ENCODE peak calls at places on chromosome 6, in ten cellular contexts. A, Z, J, V, X, N, Q, G, E and D are unnamed samples.

GRCh38 chr6:56753801-56754200 is 111.1 kb upstream of the DST start:
- DNase-seq in A (no peak), Z (no peak), J (no peak), V (no peak), X (no peak), N (no peak), Q (no peak), G (no peak), E (no peak), D (no peak)

GRCh38 chr6:157280153-157280552 is 43.2 kb downstream of the TMEM242 start:
- DNase-seq in A (no peak), Z (no peak), J (no peak), V (no peak), X (peak; percentile 48), N (no peak), Q (no peak), G (no peak), E (no peak), D (no peak)

GRCh38 chr6:46484081-46484820 is 7.0 kb downstream of the RCAN2 start:
- DNase-seq in A (no peak), Z (no peak), J (peak; percentile 78), V (no peak), X (no peak), N (no peak), Q (no peak), G (no peak), E (no peak), D (no peak)

GRCh38 chr6:154370545-154370944 is 13.9 kb upstream of the IPCEF1 start:
- DNase-seq in A (no peak), Z (no peak), J (no peak), V (no peak), X (peak; percentile 45), N (peak; percentile 58), Q (peak; percentile 15), G (peak; percentile 71), E (no peak), D (no peak)

GRCh38 chr6:113909224-113909856 is 52.2 kb downstream of the MARCKS start:
- DNase-seq in A (no peak), Z (no peak), J (no peak), V (no peak), X (peak; percentile 89), N (peak; percentile 79), Q (peak; percentile 43), G (peak; percentile 76), E (no peak), D (no peak)

GRCh38 chr6:130617658-130618057 is 209.5 kb upstream of the SMLR1 start:
- DNase-seq in A (no peak), Z (no peak), J (no peak), V (no peak), X (no peak), N (no peak), Q (no peak), G (no peak), E (no peak), D (no peak)

GRCh38 chr6:36627141-36627540 is 33.0 kb downstream of the SRSF3 start:
- DNase-seq in A (no peak), Z (no peak), J (peak; percentile 20), V (peak; percentile 9), X (no peak), N (no peak), Q (no peak), G (no peak), E (no peak), D (no peak)

GRCh38 chr6:140494321-140495085 is 1120.1 kb upstream of the CITED2 start:
- DNase-seq in A (no peak), Z (no peak), J (no peak), V (no peak), X (no peak), N (no peak), Q (no peak), G (no peak), E (no peak), D (no peak)

GRCh38 chr6:53056273-53056672 is 8.9 kb upstream of the FBXO9 start:
- DNase-seq in A (no peak), Z (no peak), J (no peak), V (no peak), X (no peak), N (no peak), Q (no peak), G (no peak), E (no peak), D (no peak)

GRCh38 chr6:130761286-130761685 is 65.9 kb upstream of the SMLR1 start:
- DNase-seq in A (no peak), Z (no peak), J (no peak), V (no peak), X (no peak), N (no peak), Q (no peak), G (no peak), E (no peak), D (no peak)

GRCh38 chr6:50062051-50062450 is 12.3 kb upstream of the DEFB112 start:
- DNase-seq in A (no peak), Z (no peak), J (no peak), V (no peak), X (peak; percentile 52), N (peak; percentile 0), Q (no peak), G (peak; percentile 1), E (no peak), D (no peak)

GRCh38 chr6:11975353-11975977 is 36.6 kb upstream of the HIVEP1 start:
- DNase-seq in A (no peak), Z (no peak), J (no peak), V (no peak), X (no peak), N (no peak), Q (no peak), G (no peak), E (no peak), D (peak; percentile 54)

GRCh38 chr6:4405609-4406212 is 270.3 kb upstream of the ECI2 start:
- DNase-seq in A (no peak), Z (no peak), J (no peak), V (no peak), X (peak; percentile 19), N (no peak), Q (no peak), G (peak; percentile 23), E (no peak), D (no peak)

GRCh38 chr6:29014729-29015608 is 9.9 kb upstream of the ZNF311 start:
- DNase-seq in A (no peak), Z (no peak), J (no peak), V (no peak), X (peak; percentile 52), N (no peak), Q (peak; percentile 20), G (peak; percentile 25), E (no peak), D (no peak)

GRCh38 chr6:150072201-150072600 is 3.3 kb upstream of the ULBP3 start:
- DNase-seq in A (peak; percentile 79), Z (no peak), J (peak; percentile 70), V (no peak), X (peak; percentile 63), N (peak; percentile 16), Q (peak; percentile 70), G (peak; percentile 10), E (peak; percentile 20), D (no peak)

GRCh38 chr6:63734923-63735322 is 99.3 kb downstream of the PHF3 start:
- DNase-seq in A (no peak), Z (no peak), J (no peak), V (no peak), X (no peak), N (no peak), Q (peak; percentile 20), G (no peak), E (no peak), D (no peak)
- TF ChIP-seq CTCF in A (no peak), Z (no peak), J (no peak), V (no peak), X (no peak), N (no peak), Q (no peak), G (no peak), E (no peak), D (no peak)

DNA sequence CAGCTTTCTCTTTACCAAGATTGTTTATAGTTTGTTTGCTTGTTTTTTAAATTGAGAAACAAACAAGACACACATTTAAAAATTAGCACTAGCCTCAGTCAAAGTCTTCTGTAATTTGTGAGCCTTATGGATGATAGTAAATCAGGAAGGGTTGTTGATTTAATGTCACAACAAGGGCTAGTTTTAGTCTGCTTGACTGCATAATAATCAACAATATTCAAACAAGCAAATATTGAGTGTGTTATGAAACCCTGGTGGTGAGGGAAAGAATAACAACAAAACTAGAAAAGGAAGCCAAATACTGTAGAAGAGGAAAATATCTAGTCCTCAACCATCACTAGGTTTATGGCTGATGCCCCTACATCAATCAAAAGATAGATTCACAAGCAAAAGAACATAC is 228.6 kb downstream of the TBC1D7 start:
- DNase-seq in A (no peak), Z (no peak), J (no peak), V (no peak), X (no peak), N (no peak), Q (no peak), G (no peak), E (no peak), D (no peak)
- TF ChIP-seq CTCF in A (no peak), Z (peak; percentile 19), J (peak; percentile 6), V (no peak), X (no peak), N (no peak), Q (peak; percentile 7), G (no peak), E (no peak), D (no peak)

DNA sequence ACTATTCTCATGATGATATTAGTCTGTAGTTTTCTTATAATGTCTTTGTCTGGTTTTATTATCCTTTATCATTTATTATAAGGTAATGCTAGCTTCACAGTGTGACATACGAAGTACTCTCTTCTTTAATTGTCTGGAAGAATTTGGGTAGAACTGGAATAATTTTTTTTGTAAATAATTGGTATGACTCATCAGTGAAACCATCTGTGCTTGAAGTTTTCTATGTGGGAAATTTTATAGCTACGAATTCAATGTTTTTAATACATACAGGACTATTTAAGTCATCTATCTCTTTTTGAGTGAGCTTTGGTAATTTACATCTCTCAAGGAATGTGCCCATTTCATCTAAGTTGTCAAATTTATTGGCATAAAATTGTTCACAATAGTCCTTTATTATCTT is 86.3 kb downstream of the SOD2 start:
- DNase-seq in A (no peak), Z (no peak), J (no peak), V (no peak), X (no peak), N (peak; percentile 17), Q (no peak), G (peak; percentile 33), E (no peak), D (no peak)
- TF ChIP-seq CTCF in A (no peak), Z (no peak), J (no peak), V (no peak), X (no peak), N (no peak), Q (no peak), G (no peak), E (no peak), D (no peak)

GRCh38 chr6:123398072-123398471 is 238.7 kb downstream of the TRDN start:
- DNase-seq in A (no peak), Z (no peak), J (no peak), V (no peak), X (no peak), N (no peak), Q (no peak), G (no peak), E (no peak), D (no peak)

DNA sequence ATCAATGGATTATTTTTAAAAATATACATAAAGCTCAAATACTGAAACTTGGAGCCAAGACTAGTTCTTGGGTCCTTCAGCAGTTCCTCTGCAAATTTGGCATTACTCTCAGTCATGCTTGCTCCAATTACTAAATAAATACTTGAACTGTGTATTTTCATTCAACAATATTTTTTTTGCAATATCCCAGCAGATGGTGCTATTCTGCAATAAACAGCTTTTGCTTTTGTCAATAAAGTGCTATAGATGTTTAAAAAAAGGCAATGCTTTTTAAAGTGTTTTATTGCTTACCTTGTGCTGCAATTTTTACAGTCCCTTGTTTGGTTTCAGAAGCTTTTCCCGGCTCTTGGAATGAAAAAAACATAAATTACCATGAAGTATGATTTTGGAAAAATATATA is 243.4 kb downstream of the TRDN start:
- DNase-seq in A (no peak), Z (no peak), J (no peak), V (no peak), X (peak; percentile 27), N (no peak), Q (no peak), G (peak; percentile 12), E (no peak), D (no peak)
- TF ChIP-seq CTCF in A (peak; percentile 28), Z (no peak), J (peak; percentile 54), V (peak; percentile 44), X (peak; percentile 50), N (no peak), Q (peak; percentile 32), G (peak; percentile 17), E (no peak), D (no peak)